ENCODE peak calls at places on chromosomes 4 and X, in six cellular contexts. T is A549, R is endothelial cell of umbilical vein, Y is HepG2, D is K562, I is GM12878. P is an unnamed sample.

GRCh38 chr4:101337688-101338087 is 9.6 kb downstream of the PPP3CA start:
- DNase-seq in T (no peak), R (no peak), Y (no peak), D (no peak), I (no peak), P (no peak)

GRCh38 chrX:69088171-69088938 is 76.9 kb downstream of the PJA1 start:
- DNase-seq in T (no peak), R (no peak), Y (no peak), D (no peak), I (no peak), P (no peak)

GRCh38 chrX:38275615-38276014 is 51.7 kb downstream of the RPGR start:
- DNase-seq in T (peak; percentile 76), R (peak; percentile 27), Y (peak; percentile 51), D (no peak), I (peak; percentile 13), P (peak; percentile 28)

GRCh38 chr4:95165926-95166524 is 382.7 kb downstream of the UNC5C start:
- DNase-seq in T (peak; percentile 65), R (peak; percentile 74), Y (peak; percentile 54), D (peak; percentile 51), I (peak; percentile 17), P (peak; percentile 65)

GRCh38 chr4:175127314-175127713 is 209.2 kb downstream of the ADAM29 start:
- DNase-seq in T (no peak), R (no peak), Y (no peak), D (no peak), I (no peak), P (no peak)

GRCh38 chr4:14880805-14881204 is 121.5 kb upstream of the CPEB2 start:
- DNase-seq in T (no peak), R (no peak), Y (no peak), D (no peak), I (no peak), P (no peak)

GRCh38 chr4:110950721-110951120 is 327.8 kb upstream of the PITX2 start:
- DNase-seq in T (no peak), R (no peak), Y (no peak), D (no peak), I (no peak), P (no peak)

GRCh38 chr4:175470141-175470540 is 341.9 kb downstream of the GPM6A start:
- DNase-seq in T (no peak), R (no peak), Y (no peak), D (no peak), I (no peak), P (no peak)

GRCh38 chr4:41009411-41009810 is 204.9 kb downstream of the APBB2 start:
- DNase-seq in T (peak; percentile 37), R (peak; percentile 58), Y (no peak), D (no peak), I (no peak), P (no peak)

GRCh38 chrX:139077303-139078131 is 366.0 kb upstream of the FGF13 start:
- DNase-seq in T (peak; percentile 2), R (no peak), Y (no peak), D (no peak), I (no peak), P (no peak)

GRCh38 chrX:43140546-43140945 is 362.6 kb upstream of the PPP1R2C start:
- DNase-seq in T (no peak), R (no peak), Y (no peak), D (no peak), I (no peak), P (no peak)

GRCh38 chrX:31038585-31039326 is 33.1 kb downstream of the FTHL17 start:
- DNase-seq in T (peak; percentile 6), R (peak; percentile 24), Y (peak; percentile 16), D (peak; percentile 27), I (no peak), P (peak; percentile 34)

GRCh38 chrX:51281758-51282318 is 50.8 kb upstream of the NUDT10 start:
- DNase-seq in T (no peak), R (no peak), Y (no peak), D (no peak), I (no peak), P (no peak)

DNA sequence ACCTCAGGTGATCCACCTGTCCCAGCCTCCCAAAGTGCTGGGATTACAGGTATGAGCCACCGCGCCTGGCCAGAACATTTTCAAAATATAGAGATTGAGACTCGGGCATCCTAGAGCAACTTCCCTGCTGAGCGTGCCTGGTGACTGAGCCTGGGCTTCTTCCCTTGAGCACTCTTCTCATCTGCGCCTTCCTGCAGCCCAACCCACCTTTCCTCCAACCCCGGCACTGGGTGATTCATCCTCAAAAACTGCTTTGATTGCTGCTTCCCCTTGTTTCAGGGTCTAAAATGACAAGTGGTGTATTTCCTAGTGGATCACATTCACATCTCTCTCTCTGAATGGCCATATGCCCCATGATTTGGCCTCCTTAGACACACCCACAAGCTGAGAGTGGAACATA is 37.8 kb downstream of the PHKA2 start:
- DNase-seq in T (no peak), R (no peak), Y (no peak), D (no peak), I (no peak), P (no peak)
- TF ChIP-seq MYC in T (no peak), R (no peak), Y (no peak), D (no peak), I (no peak), P (no peak)

DNA sequence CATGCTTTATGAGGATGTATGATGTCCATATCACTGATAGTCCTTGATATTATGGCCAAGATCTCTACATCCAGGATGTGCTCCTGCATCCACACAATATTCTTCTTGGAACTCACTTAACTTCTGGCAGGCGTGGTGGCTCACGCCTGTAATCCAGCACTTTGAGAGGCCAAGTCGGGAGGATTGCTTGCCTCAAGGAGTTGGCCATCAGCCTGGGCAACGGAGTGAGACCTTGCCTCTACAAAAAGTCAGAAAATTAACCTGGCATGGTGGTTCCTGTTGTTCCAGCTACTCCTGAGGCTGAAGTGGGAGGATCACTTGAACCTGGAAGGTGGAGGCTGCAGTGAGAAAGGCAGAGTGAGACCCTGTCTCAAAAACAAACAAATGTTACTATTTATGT is 2.3 kb upstream of the HNRNPD start:
- DNase-seq in T (no peak), R (no peak), Y (no peak), D (no peak), I (no peak), P (no peak)
- H3K4me3 ChIP-seq in T (no peak overlapping the region), R (peak overlapping the region; percentile 100), Y (no peak overlapping the region), D (no peak overlapping the region), I (peak overlapping the region; percentile 90), P (peak overlapping the region; percentile 90)

GRCh38 chr4:5391492-5391891 is 316.9 kb downstream of the EVC2 start:
- DNase-seq in T (no peak), R (no peak), Y (no peak), D (no peak), I (no peak), P (no peak)

GRCh38 chr4:5386921-5387320 is 321.4 kb downstream of the EVC2 start:
- DNase-seq in T (no peak), R (no peak), Y (no peak), D (no peak), I (no peak), P (no peak)

GRCh38 chr4:5389756-5390155 is 318.6 kb downstream of the EVC2 start:
- DNase-seq in T (no peak), R (no peak), Y (no peak), D (peak; percentile 29), I (no peak), P (no peak)

GRCh38 chr4:5385741-5386251 is 322.6 kb downstream of the EVC2 start:
- DNase-seq in T (peak; percentile 52), R (no peak), Y (no peak), D (peak; percentile 22), I (no peak), P (no peak)

DNA sequence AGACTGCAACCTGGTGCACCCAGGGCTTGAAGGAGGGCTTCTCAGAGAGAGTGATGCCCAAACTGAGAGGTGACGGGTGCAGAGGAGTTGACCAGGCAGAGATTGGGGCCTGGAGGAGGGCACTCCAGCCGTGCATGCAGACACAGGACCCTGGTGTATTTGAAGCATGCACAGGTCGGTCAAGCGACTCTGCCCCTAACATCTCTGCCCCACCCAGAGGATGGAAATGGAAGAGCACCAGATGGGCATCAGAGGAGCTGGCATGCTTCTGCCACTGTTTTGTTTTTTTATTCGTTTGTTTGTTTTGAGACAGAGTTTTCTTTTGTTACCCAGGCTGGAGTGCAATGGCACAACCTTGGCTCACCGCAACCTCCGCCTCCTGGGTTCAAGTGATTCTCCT is 320.9 kb downstream of the EVC2 start:
- DNase-seq in T (peak; percentile 36), R (no peak), Y (no peak), D (no peak), I (no peak), P (peak; percentile 11)
- TF ChIP-seq CTCF in T (no peak), R (no peak), Y (no peak), D (no peak), I (no peak), P (peak; percentile 29)

GRCh38 chr4:11597506-11597905 is 168.8 kb upstream of the HS3ST1 start:
- DNase-seq in T (no peak), R (no peak), Y (no peak), D (no peak), I (no peak), P (no peak)
- TF ChIP-seq MYC in T (no peak), R (no peak), Y (no peak), D (no peak), I (no peak), P (no peak)

P was measured in NB4.